ENCODE peak calls at places on chromosomes 5 and 9, in ten cellular contexts. I, Y, Z, W, X, E, T, F, H and J are unnamed samples. For H3K9me3, the result is how much of the 10 kb centered on the place peaks cover.

GRCh38 chr5:24606974-24607373 is 37.8 kb downstream of the CDH10 start:
- DNase-seq in H (no peak), Y (no peak), F (no peak), Z (no peak), T (no peak), X (no peak), W (no peak), E (no peak), I (no peak), J (no peak)

GRCh38 chr5:3006961-3007551 is 255.6 kb upstream of the IRX2 start:
- DNase-seq in H (no peak), F (no peak), Y (no peak), X (no peak), T (no peak), E (no peak), Z (peak), I (no peak), W (peak), J (no peak)

GRCh38 chr5:178429541-178430186 is 160.5 kb downstream of the COL23A1 start:
- DNase-seq in H (no peak), X (no peak), Z (no peak), I (no peak), W (no peak), Y (no peak), T (no peak), F (no peak), E (no peak), J (no peak)

GRCh38 chr5:78503958-78504357 is 143.5 kb downstream of the SCAMP1 start:
- DNase-seq in Y (no peak), X (no peak), W (no peak), F (no peak), E (no peak), I (no peak), Z (peak), T (no peak), H (no peak), J (no peak)

GRCh38 chr5:156094001-156094400 is 233.0 kb upstream of the SGCD start:
- DNase-seq in H (no peak), T (no peak), F (no peak), X (peak), Y (no peak), Z (peak), W (no peak), I (no peak), E (no peak), J (no peak)

GRCh38 chr5:180815241-180816031 is 12.8 kb upstream of the MGAT1 start:
- DNase-seq in I (no peak), W (no peak), X (no peak), Z (no peak), Y (no peak), F (no peak), T (no peak), H (no peak), E (no peak), J (no peak)

GRCh38 chr9:95058795-95059386 is 258.6 kb downstream of the FANCC start:
- DNase-seq in X (peak), E (no peak), Z (no peak), I (no peak), F (no peak), H (no peak), T (no peak), W (no peak), Y (no peak), J (no peak)

GRCh38 chr5:6328173-6328572 is 50.2 kb downstream of the MED10 start:
- DNase-seq in Z (peak), T (peak), I (no peak), Y (peak), F (no peak), H (no peak), W (no peak), X (peak), E (no peak), J (peak)

GRCh38 chr5:35926389-35927051 is 11.9 kb downstream of the CAPSL start:
- DNase-seq in F (no peak), E (peak), T (peak), W (no peak), H (peak), Y (peak), Z (peak), I (peak), X (peak), J (peak)

GRCh38 chr5:76487784-76488183 is 84.7 kb downstream of the IQGAP2 start:
- DNase-seq in E (no peak), Y (no peak), X (no peak), F (no peak), I (no peak), H (no peak), Z (no peak), W (no peak), T (no peak), J (no peak)

GRCh38 chr5:92800360-92800759 is 780.7 kb downstream of the NR2F1-AS1 start:
- DNase-seq in Y (no peak), X (peak), H (no peak), W (no peak), F (no peak), E (no peak), I (no peak), Z (no peak), T (no peak), J (no peak)

GRCh38 chr5:37539459-37539858 is 160.3 kb downstream of the WDR70 start:
- DNase-seq in I (no peak), H (no peak), T (no peak), E (no peak), W (no peak), Z (no peak), Y (no peak), X (no peak), F (no peak), J (no peak)

GRCh38 chr9:8364021-8364782 is 564.6 kb upstream of the DMAC1 start:
- DNase-seq in T (no peak), Y (no peak), F (no peak), Z (no peak), I (no peak), H (no peak), X (no peak), E (no peak), W (no peak), J (no peak)

GRCh38 chr9:105979359-105979758 is 285.0 kb downstream of the TMEM38B start:
- DNase-seq in W (no peak), H (no peak), Z (no peak), T (no peak), Y (no peak), F (no peak), E (no peak), X (no peak), I (no peak), J (no peak)

GRCh38 chr5:38373733-38374132 is 115.4 kb downstream of the EGFLAM start:
- DNase-seq in H (no peak), T (no peak), X (peak), I (no peak), Z (no peak), W (no peak), Y (no peak), E (no peak), F (no peak), J (peak)

GRCh38 chr5:8333977-8334376 is 465.0 kb downstream of the MTRR start:
- DNase-seq in W (no peak), Y (no peak), Z (no peak), X (no peak), I (no peak), H (no peak), T (no peak), E (no peak), F (no peak), J (no peak)

GRCh38 chr9:135343733-135344522 is 135.7 kb upstream of the PPP1R26 start:
- DNase-seq in H (peak), T (peak), W (no peak), X (no peak), I (peak), Y (peak), Z (peak), E (peak), F (no peak), J (no peak)

GRCh38 chr5:179120951-179121666 is 60.9 kb downstream of the ZNF354C start:
- DNase-seq in Y (no peak), W (peak), X (no peak), E (no peak), I (no peak), Z (peak), H (no peak), T (no peak), F (no peak), J (no peak)

GRCh38 chr9:114310471-114311450 is 12.1 kb upstream of the ORM1 start:
- DNase-seq in I (no peak), F (no peak), T (no peak), Y (no peak), W (no peak), X (no peak), Z (peak), H (no peak), E (no peak), J (no peak)

GRCh38 chr9:124345751-124346281 is 69.4 kb downstream of the PSMB7 start:
- DNase-seq in H (no peak), T (no peak), X (no peak), E (no peak), Y (no peak), I (no peak), W (no peak), Z (no peak), F (no peak), J (no peak)

GRCh38 chr9:35962126-35962906 is 4.4 kb upstream of the OR2S2 start:
- DNase-seq in W (no peak), Z (peak), I (no peak), T (no peak), Y (no peak), F (no peak), E (no peak), X (peak), H (peak), J (no peak)

GRCh38 chr9:93532121-93532520 is 44.3 kb upstream of the PHF2 start:
- DNase-seq in Z (no peak), T (no peak), W (no peak), F (no peak), H (no peak), Y (no peak), E (no peak), X (no peak), I (no peak), J (no peak)

GRCh38 chr9:77898864-77899263 is 132.7 kb downstream of the GNAQ start:
- DNase-seq in X (no peak), W (no peak), T (no peak), E (no peak), H (no peak), Z (no peak), I (no peak), F (no peak), Y (no peak), J (no peak)

GRCh38 chr9:125889122-125889523 is 141.9 kb downstream of the PBX3 start:
- DNase-seq in F (no peak), W (peak), T (no peak), Z (peak), Y (peak), I (no peak), X (peak), H (no peak), E (no peak), J (no peak)

GRCh38 chr5:31986101-31986500 is 188.0 kb downstream of the GOLPH3 start:
- DNase-seq in I (no peak), H (no peak), E (no peak), Y (no peak), Z (no peak), W (no peak), F (no peak), T (no peak), X (no peak), J (no peak)

GRCh38 chr5:124741711-124742496 is 4.5 kb downstream of the ZNF608 start:
- DNase-seq in X (peak), Y (peak), T (no peak), E (peak), I (no peak), H (peak), W (no peak), Z (no peak), F (no peak), J (no peak)

GRCh38 chr5:120803282-120803681 is 339.2 kb downstream of the PRR16 start:
- DNase-seq in E (peak), X (no peak), Y (no peak), Z (no peak), H (no peak), I (no peak), T (no peak), F (no peak), W (no peak), J (no peak)

GRCh38 chr9:15308511-15308910 is 1.5 kb upstream of the TTC39B start:
- DNase-seq in X (peak), Z (no peak), W (no peak), T (no peak), F (no peak), E (no peak), Y (no peak), H (no peak), I (no peak), J (no peak)

GRCh38 chr5:157312492-157312891 is 46.6 kb downstream of the CYFIP2 start:
- DNase-seq in H (peak), Z (peak), X (peak), W (no peak), T (peak), F (no peak), E (peak), Y (peak), I (peak), J (no peak)

DNA sequence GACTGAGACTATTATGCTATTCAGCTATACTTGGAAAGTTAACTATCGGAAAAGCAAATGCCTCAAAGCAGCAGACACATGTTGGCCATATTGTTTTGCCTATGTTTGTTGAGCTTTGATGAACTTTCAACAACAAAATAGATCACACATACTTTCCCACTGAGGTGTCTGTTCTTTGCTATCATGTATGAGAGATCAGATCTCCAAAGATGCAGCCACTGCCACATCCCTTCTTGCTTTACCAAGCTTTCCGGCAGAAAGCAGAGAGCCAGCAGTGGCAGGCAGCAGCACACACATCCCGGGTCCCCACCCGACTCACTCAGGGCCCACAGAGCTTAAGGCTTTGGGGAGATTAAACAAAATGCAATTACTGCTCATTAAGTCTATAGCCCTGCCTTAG is 18.8 kb downstream of the ZBTB5 start:
- DNase-seq in H (no peak), X (no peak), Y (no peak), Z (no peak), T (no peak), I (no peak), E (no peak), F (no peak), W (no peak), J (no peak)
- H3K27ac ChIP-seq in H (no peak), X (no peak), Y (no peak), Z (no peak), T (no peak), I (no peak), E (no peak), F (no peak), W (no peak), J (no peak)

GRCh38 chr5:131845828-131846227 is 49.0 kb upstream of the FNIP1 start:
- DNase-seq in I (no peak), E (no peak), F (no peak), Y (no peak), X (no peak), Z (no peak), H (no peak), T (no peak), W (no peak), J (no peak)
- H3K9me3 ChIP-seq in I (under half), E (under half), F (under half), Y (under half), X (under half), Z (under half), H (under half), T (under half), W (under half), J (under half)

DNA sequence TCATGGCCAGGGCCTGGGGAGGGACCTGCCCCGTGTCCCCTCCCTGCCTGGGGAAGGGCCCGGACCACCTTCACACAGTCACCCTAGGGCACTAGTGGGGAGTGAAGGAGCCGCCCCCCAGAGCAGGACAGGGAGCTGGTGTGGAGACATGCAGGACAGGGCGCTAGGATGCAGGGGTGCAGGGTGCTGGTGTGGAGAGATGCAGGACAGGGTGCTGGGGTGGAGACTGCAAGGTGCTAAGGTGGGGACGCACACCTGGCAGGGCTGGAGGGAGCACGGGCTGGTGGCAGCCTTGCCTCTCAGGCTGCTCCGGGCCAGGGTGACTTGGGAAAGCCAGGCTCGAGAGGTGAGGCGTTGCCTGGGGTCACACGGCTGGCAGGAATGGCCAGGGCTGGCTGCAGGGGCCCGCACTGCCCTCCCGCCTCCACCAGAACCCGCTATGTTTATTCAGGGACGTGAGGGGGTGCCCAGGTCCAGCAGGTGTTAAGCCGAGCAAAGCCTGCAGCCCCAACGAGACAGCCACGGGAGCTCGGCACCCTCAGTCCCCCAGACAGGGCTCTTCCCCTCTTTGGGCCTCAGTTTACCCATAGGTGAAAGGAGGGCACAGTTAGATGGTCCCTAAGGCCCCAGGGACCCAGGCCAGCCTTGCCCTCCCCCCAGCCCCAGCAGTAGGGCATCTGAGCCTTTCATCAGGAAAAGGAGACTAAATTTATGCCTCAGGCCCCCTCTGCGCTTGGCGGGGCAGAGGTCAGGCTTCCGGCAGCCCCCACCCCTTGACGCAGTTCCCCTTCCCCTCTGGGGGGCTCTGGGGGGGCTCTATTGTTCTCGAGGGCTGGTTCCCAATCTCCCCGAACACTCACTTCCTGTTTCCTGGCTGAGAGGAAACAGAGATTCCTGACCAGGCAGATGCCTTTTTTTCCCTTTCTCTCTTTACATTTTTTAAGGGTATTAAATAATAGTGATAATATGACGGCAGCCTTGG is 7.2 kb upstream of the EGFL7 start:
- DNase-seq in X (no peak), T (no peak), Y (no peak), Z (no peak), W (no peak), F (no peak), E (no peak), I (no peak), H (no peak), J (no peak)
- H3K27ac ChIP-seq in X (no peak), T (no peak), Y (no peak), Z (no peak), W (peak), F (peak), E (no peak), I (no peak), H (peak), J (peak)

DNA sequence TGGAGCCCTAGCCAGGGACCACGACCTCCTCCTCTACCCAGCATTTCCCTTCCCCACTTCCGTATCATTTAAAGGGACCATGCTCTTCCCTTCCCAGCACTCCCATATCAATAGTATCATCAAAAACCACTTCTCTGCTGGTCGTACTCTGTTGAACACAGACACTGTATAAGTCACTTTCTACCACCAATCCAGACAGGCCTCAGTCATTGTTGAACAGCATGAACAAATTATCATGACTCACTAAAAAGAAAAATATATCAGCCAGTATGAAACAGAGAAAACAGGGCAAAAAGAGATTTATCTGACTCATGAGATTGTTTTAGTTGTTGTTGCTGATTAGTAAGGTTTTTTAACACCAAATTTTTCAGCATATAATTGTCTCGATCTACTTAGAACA is 89.8 kb downstream of the CDKN2A start:
- DNase-seq in H (no peak), F (no peak), I (no peak), E (no peak), W (no peak), X (peak), Y (no peak), Z (no peak), T (no peak), J (no peak)
- H3K9me3 ChIP-seq in H (under half), F (under half), I (under half), E (under half), W (under half), X (under half), Y (under half), Z (under half), T (under half), J (under half)

GRCh38 chr9:96485280-96485679 is 35.3 kb downstream of the HABP4 start:
- DNase-seq in E (no peak), Z (no peak), F (no peak), W (no peak), H (no peak), T (no peak), X (no peak), Y (no peak), I (no peak), J (no peak)

GRCh38 chr9:96482471-96482870 is 32.5 kb downstream of the HABP4 start:
- DNase-seq in E (no peak), F (no peak), Y (no peak), Z (no peak), X (no peak), W (no peak), T (no peak), I (no peak), H (no peak), J (no peak)

GRCh38 chr9:96483733-96484240 is 33.8 kb downstream of the HABP4 start:
- DNase-seq in W (no peak), H (no peak), X (no peak), I (no peak), Y (no peak), E (no peak), Z (no peak), F (no peak), T (no peak), J (no peak)

GRCh38 chr9:96484521-96484931 is 34.6 kb downstream of the HABP4 start:
- DNase-seq in T (no peak), I (no peak), Z (no peak), X (no peak), W (no peak), E (no peak), F (no peak), H (no peak), Y (no peak), J (no peak)

DNA sequence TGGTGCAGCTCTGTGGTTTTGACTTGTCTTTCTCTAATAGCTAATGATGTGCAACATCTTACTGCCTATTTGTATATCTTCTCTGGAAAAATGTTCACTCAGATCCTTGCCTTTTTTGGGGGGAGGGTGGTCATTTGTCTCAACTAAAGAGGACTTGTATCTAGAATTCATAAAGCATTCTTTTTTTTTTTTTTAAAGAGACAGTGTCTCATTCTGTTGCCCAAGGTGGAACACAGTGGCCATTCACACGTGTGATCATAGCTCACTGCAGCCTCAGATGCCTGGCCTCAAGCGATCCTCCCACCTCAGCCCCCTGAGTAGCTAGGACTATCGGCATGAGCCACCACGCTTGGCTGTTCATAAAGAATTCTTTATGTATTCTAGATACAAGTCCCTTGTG is 33.2 kb downstream of the HABP4 start:
- DNase-seq in X (no peak), Y (no peak), H (no peak), E (no peak), Z (no peak), T (no peak), W (no peak), I (no peak), F (no peak), J (no peak)
- H3K27ac ChIP-seq in X (no peak), Y (no peak), H (no peak), E (no peak), Z (no peak), T (no peak), W (no peak), I (no peak), F (no peak), J (no peak)

GRCh38 chr9:87875839-87876545 is 6.7 kb upstream of the SPATA31E1 start:
- DNase-seq in X (no peak), T (no peak), Y (peak), Z (peak), H (no peak), I (no peak), W (no peak), F (no peak), E (no peak), J (no peak)
- H3K9me3 ChIP-seq in X (under half), T (under half), Y (under half), Z (under half), H (under half), I (under half), W (under half), F (under half), E (under half), J (under half)

GRCh38 chr9:136726118-136726517 is 13.7 kb downstream of the DIPK1B start:
- DNase-seq in W (no peak), X (no peak), Y (no peak), F (no peak), I (no peak), Z (no peak), H (no peak), T (no peak), E (no peak), J (no peak)
- H3K27ac ChIP-seq in W (peak), X (peak), Y (peak), F (peak), I (no peak), Z (no peak), H (no peak), T (no peak), E (peak), J (peak)